ENCODE peak calls at places on chromosomes 1 and 21, in six cellular contexts. F, J, O, T, C and G are unnamed samples. For H3K9me2, the result is how much of the 10 kb centered on the place peaks cover.

GRCh38 chr1:168136709-168137514 is at the start of gene GPR161:
- DNase-seq in J (peak), O (no peak), C (peak), T (peak), F (peak), G (peak)

GRCh38 chr1:101259744-101260148 is 22.9 kb downstream of the S1PR1 start:
- DNase-seq in T (no peak), F (peak), O (no peak), C (no peak), J (peak), G (no peak)

GRCh38 chr1:52551476-52552235 is 1.2 kb downstream of the TUT4 start:
- DNase-seq in J (peak), O (no peak), T (peak), C (no peak), F (peak), G (peak)

GRCh38 chr1:27724961-27725373 is 794 bp upstream of the FAM76A start:
- DNase-seq in J (peak), O (no peak), T (no peak), F (no peak), C (peak), G (no peak)

GRCh38 chr1:91611498-91611917 is 110.9 kb downstream of the CDC7 start:
- DNase-seq in T (no peak), C (no peak), O (no peak), J (peak), F (peak), G (no peak)

GRCh38 chr1:52368383-52369172 is 2.6 kb upstream of the CC2D1B start:
- DNase-seq in C (peak), J (peak), T (peak), O (peak), F (peak), G (peak)

GRCh38 chr21:42513151-42513984 is at the start of gene SLC37A1:
- DNase-seq in O (no peak), T (peak), C (peak), F (peak), J (peak), G (peak)

GRCh38 chr1:110551278-110551809 is 32.4 kb upstream of the KCNA10 start:
- DNase-seq in J (no peak), O (no peak), T (no peak), F (no peak), C (no peak), G (no peak)

GRCh38 chr1:185567006-185567405 is 167.2 kb upstream of the HMCN1 start:
- DNase-seq in J (peak), T (peak), F (peak), C (no peak), O (peak), G (peak)

GRCh38 chr1:207922554-207922953 is 11.6 kb upstream of the CD34 start:
- DNase-seq in C (no peak), F (no peak), O (no peak), J (no peak), T (no peak), G (no peak)

GRCh38 chr21:41477641-41478318 is 30.2 kb downstream of the TMPRSS2 start:
- DNase-seq in F (no peak), O (no peak), T (peak), J (no peak), C (no peak), G (no peak)

GRCh38 chr1:175129182-175129581 is 61.5 kb downstream of the TNN start:
- DNase-seq in J (peak), C (no peak), F (peak), O (no peak), T (no peak), G (peak)

GRCh38 chr1:175128523-175128922 is 60.9 kb downstream of the TNN start:
- DNase-seq in T (no peak), C (no peak), J (no peak), F (no peak), O (no peak), G (peak)

GRCh38 chr1:175130649-175131045 is 61.9 kb downstream of the KIAA0040 start:
- DNase-seq in C (no peak), F (no peak), J (no peak), T (no peak), O (no peak), G (peak)

GRCh38 chr1:175129997-175130648 is 62.5 kb downstream of the KIAA0040 start:
- DNase-seq in C (peak), T (no peak), F (peak), O (no peak), J (no peak), G (peak)

GRCh38 chr1:175129644-175129996 is 62.0 kb downstream of the TNN start:
- DNase-seq in F (no peak), O (no peak), C (no peak), J (no peak), T (no peak), G (no peak)
- H3K27ac ChIP-seq in F (no peak), O (no peak), C (peak), J (no peak), T (no peak), G (no peak)

GRCh38 chr1:114034561-114035303 is 55.5 kb downstream of the OLFML3 start:
- DNase-seq in T (no peak), C (no peak), J (peak), F (peak), O (no peak), G (no peak)
- H3K9ac ChIP-seq in T (no peak), C (no peak), J (no peak), F (peak), O (no peak), G (no peak)

GRCh38 chr1:40508375-40509341 is at the start of gene EXO5:
- DNase-seq in C (peak), J (peak), T (peak), F (peak), O (no peak), G (peak)
- H3K9me2 ChIP-seq in C (under half), J (under half), T (under half), F (under half), O (under half), G (under half)

DNA sequence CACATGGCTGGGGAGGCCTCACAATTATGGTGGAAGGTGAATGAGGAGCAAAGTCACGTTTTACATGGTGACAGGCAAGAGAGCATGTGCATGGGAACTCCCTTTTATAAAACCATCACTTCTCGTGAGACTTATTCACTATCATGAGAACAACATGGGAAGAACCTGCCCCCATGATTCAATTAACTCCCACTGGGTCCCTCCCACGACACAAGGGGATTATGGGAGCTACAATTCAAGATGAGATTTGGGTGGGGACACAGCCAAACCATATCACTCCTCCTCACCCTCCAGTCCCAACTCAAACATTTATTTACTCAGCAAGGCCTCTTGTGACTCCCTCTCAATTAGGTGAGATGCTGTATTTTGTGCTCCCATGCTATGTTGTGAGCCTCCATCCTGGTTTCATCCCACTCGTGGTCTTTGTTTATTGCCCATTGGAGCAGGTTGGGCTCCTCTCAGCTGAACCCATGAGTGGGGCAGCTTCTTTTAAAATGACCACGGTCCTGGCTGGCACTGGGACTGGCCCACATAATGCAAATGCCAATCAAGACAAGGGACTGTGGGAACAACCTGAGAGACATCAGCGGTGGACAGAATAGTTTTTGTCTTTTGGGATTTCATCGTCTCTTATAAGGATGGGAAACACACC is 28.8 kb downstream of the IRF2BP2 start:
- DNase-seq in F (no peak), O (no peak), J (no peak), T (no peak), C (no peak), G (no peak)
- H3K27ac ChIP-seq in F (no peak), O (no peak), J (no peak), T (no peak), C (no peak), G (no peak)

DNA sequence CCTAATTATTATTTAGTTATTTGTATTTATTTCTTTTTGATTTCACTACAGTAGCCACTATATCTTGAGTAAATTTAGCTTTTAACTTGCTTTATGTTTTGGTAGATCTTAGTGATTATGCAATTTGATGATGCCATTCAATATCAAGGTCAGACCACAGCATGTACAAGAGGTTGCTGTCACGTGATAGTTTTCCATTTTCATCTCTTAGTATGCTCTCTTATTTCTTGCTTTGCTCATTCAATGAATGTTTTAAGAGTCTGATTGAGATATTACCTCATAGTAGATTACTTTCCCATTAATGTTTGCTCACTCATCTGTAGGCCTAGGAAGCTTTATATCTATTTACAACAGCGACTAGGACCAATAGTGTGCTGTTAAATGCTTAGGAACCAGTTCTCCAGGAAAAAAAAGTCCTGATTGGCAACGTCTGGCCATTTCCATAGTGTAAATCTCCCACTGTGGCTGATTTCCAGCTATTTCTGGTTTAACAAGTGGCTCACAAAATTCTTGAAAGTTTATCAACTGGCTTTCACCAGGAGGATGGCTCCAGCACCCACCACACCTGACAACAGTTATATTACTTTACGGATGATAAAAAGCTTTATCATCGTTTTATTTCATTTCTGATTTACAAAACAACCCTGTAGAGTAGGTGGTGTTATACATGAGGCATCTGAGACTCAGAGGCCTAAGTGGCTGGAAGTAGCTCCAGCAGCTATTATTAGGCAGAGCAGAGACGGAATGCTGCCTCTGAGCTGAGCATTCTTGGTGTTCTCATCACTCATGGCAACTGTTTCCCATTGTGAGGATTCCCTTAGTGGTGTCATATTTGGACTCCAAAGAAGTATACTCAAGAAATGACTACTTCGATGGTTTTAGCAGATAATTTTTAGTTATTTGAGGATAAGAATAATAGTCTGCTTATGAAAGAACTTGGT is 235.2 kb downstream of the DISC1 start:
- DNase-seq in T (no peak), C (no peak), J (peak), O (no peak), F (no peak), G (no peak)
- H3K9ac ChIP-seq in T (no peak), C (no peak), J (peak), O (no peak), F (no peak), G (no peak)

GRCh38 chr1:181608386-181608785 is 125.1 kb downstream of the CACNA1E start:
- DNase-seq in J (no peak), T (no peak), F (no peak), C (no peak), O (no peak), G (no peak)

GRCh38 chr1:181603735-181604410 is 120.6 kb downstream of the CACNA1E start:
- DNase-seq in F (no peak), O (no peak), T (no peak), C (no peak), J (no peak), G (no peak)

GRCh38 chr1:181604482-181604881 is 121.2 kb downstream of the CACNA1E start:
- DNase-seq in J (no peak), F (no peak), T (no peak), C (no peak), O (no peak), G (no peak)

GRCh38 chr1:181608951-181609350 is 125.6 kb downstream of the CACNA1E start:
- DNase-seq in C (no peak), T (no peak), O (no peak), F (no peak), J (no peak), G (no peak)

GRCh38 chr1:181607524-181607923 is 124.2 kb downstream of the CACNA1E start:
- DNase-seq in F (no peak), T (no peak), O (no peak), J (no peak), C (no peak), G (no peak)
- H3K9me2 ChIP-seq in F (under half), T (under half), O (under half), J (under half), C (under half), G (under half)

GRCh38 chr1:161187311-161187710 is 10.0 kb upstream of the B4GALT3 start:
- DNase-seq in O (no peak), T (no peak), C (no peak), F (no peak), J (no peak), G (no peak)
- H3K27ac ChIP-seq in O (no peak), T (peak), C (no peak), F (no peak), J (no peak), G (peak)

DNA sequence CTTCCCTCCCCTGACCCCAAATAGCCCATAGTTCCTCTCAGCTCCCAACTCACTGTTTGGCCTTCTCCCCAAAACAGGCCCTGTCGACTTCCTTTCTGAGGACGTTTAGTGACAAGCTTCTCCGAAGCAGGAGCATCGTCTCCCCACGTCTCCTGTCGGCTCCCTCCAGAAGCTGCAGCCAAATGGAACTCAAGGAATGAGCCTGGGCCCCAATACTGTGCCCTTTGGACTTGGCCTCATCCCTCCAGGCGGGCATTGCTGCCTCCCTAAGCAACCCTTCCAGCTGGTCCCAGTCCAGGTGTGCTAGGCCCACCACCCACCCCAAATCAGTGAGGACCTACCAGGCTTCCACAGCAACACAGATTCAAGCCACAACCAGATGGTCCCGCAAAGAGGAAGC is 33.0 kb downstream of the ACOT7 start:
- DNase-seq in O (no peak), J (no peak), T (no peak), C (no peak), F (no peak), G (no peak)
- H3K9ac ChIP-seq in O (no peak), J (no peak), T (no peak), C (peak), F (no peak), G (peak)